ENCODE peak calls at places on chromosome 16, in six cellular contexts. One of them, this sample, is unnamed.

GRCh38 chr16:87384162-87384999 is 805 bp upstream of the FBXO31 start:
- DNase-seq in HCT116: no peak
- DNase-seq in K562: peak; percentile 38
- DNase-seq in HepG2: peak; percentile 57
- DNase-seq in H1: no peak
- DNase-seq in A549: peak; percentile 42
- DNase-seq in this sample: peak; percentile 82

GRCh38 chr16:71357681-71358080 is 842 bp upstream of the CALB2 start:
- DNase-seq in HepG2: no peak
- DNase-seq in K562: no peak
- DNase-seq in HCT116: no peak
- DNase-seq in A549: no peak
- DNase-seq in H1: no peak
- DNase-seq in this sample: no peak

GRCh38 chr16:67449328-67449727 is 18.4 kb downstream of the HSD11B2 start:
- DNase-seq in HepG2: no peak
- DNase-seq in HCT116: no peak
- DNase-seq in H1: no peak
- DNase-seq in A549: no peak
- DNase-seq in K562: no peak
- DNase-seq in this sample: no peak

GRCh38 chr16:81429045-81429521 is 15.5 kb upstream of the CMIP start:
- DNase-seq in A549: no peak
- DNase-seq in HepG2: peak; percentile 76
- DNase-seq in H1: no peak
- DNase-seq in K562: peak; percentile 42
- DNase-seq in HCT116: peak; percentile 68
- DNase-seq in this sample: peak; percentile 65

GRCh38 chr16:65375651-65376050 is 253.8 kb upstream of the CDH11 start:
- DNase-seq in A549: no peak
- DNase-seq in HepG2: no peak
- DNase-seq in H1: no peak
- DNase-seq in K562: no peak
- DNase-seq in HCT116: no peak
- DNase-seq in this sample: no peak

GRCh38 chr16:22677024-22677830 is 136.7 kb upstream of the HS3ST2 start:
- DNase-seq in H1: no peak
- DNase-seq in A549: no peak
- DNase-seq in K562: no peak
- DNase-seq in HepG2: no peak
- DNase-seq in HCT116: no peak
- DNase-seq in this sample: no peak

GRCh38 chr16:61791465-61791864 is 244.8 kb downstream of the CDH8 start:
- DNase-seq in K562: no peak
- DNase-seq in HepG2: no peak
- DNase-seq in HCT116: no peak
- DNase-seq in A549: no peak
- DNase-seq in H1: no peak
- DNase-seq in this sample: no peak

GRCh38 chr16:13093676-13094075 is 192.3 kb downstream of the SHISA9 start:
- DNase-seq in HCT116: no peak
- DNase-seq in K562: no peak
- DNase-seq in HepG2: no peak
- DNase-seq in A549: no peak
- DNase-seq in H1: no peak
- DNase-seq in this sample: no peak

GRCh38 chr16:4477966-4478365 is 1.8 kb downstream of the HMOX2 start:
- DNase-seq in K562: no peak
- DNase-seq in HCT116: peak; percentile 45
- DNase-seq in A549: no peak
- DNase-seq in HepG2: no peak
- DNase-seq in H1: no peak
- DNase-seq in this sample: peak; percentile 63

GRCh38 chr16:3597676-3598075 is 13.7 kb downstream of the SLX4 start:
- DNase-seq in K562: no peak
- DNase-seq in HepG2: no peak
- DNase-seq in H1: no peak
- DNase-seq in A549: no peak
- DNase-seq in HCT116: no peak
- DNase-seq in this sample: no peak

GRCh38 chr16:53085539-53086450 is 31.0 kb downstream of the CHD9 start:
- DNase-seq in H1: no peak
- DNase-seq in A549: no peak
- DNase-seq in K562: no peak
- DNase-seq in HepG2: no peak
- DNase-seq in HCT116: no peak
- DNase-seq in this sample: no peak

GRCh38 chr16:21159281-21159951 is 942 bp downstream of the LDAF1 start:
- DNase-seq in K562: peak; percentile 29
- DNase-seq in H1: no peak
- DNase-seq in HCT116: no peak
- DNase-seq in A549: no peak
- DNase-seq in HepG2: no peak
- DNase-seq in this sample: peak; percentile 9

GRCh38 chr16:68737046-68737729 is at the start of gene CDH1:
- DNase-seq in A549: no peak
- DNase-seq in K562: no peak
- DNase-seq in HepG2: no peak
- DNase-seq in HCT116: peak; percentile 73
- DNase-seq in H1: peak; percentile 86
- DNase-seq in this sample: no peak

GRCh38 chr16:73288435-73288834 is 240.5 kb upstream of the ZFHX3 start:
- DNase-seq in HCT116: no peak
- DNase-seq in H1: no peak
- DNase-seq in HepG2: no peak
- DNase-seq in A549: no peak
- DNase-seq in K562: no peak
- DNase-seq in this sample: no peak

DNA sequence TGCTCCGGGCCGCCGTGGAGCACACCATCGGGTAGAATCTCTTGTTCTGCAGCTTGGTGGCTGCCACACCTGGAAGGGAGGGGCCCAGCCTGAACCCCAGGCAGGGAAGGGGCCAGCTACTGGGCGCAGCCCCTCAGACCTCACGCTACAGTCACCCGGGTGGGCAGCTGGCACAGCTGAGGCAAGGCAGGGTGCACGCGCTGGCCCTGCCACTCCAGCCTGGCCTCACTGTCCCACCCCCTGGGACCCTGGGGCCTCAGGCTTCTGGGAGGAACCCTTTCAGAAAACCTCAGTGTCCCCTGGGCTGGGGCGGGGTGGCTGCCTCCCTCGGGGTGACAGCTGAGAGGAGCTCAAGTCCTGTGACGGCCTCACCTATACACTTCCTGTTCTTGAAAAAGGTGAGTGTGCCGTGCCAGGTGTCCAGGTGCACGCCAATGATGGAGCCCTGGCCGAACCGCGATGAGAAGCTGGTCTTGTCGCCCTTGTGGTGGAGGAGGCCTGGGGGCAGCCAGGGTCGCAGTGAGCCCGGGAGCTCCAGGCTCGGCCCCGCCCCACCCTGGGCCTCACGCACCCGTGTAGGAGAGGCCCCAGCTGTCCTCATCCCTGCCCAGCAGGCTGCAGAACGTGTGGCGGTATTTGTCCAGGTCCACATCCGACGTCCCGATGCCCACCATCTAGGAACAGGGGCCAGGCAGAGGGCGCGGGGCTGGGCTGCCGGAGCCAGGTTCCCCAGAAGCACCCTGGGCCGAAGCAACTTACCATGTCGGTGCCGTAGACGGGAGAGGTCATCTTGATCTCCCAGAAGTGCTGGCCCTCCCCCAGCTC is 4.7 kb upstream of the MRPS34 start:
- DNase-seq in H1: no peak
- DNase-seq in HCT116: no peak
- DNase-seq in K562: no peak
- DNase-seq in A549: no peak
- DNase-seq in HepG2: no peak
- DNase-seq in this sample: no peak
- TF ChIP-seq POLR2A in H1: peak; percentile 43
- TF ChIP-seq POLR2A in HCT116: no peak
- TF ChIP-seq POLR2A in K562: peak; percentile 57
- TF ChIP-seq POLR2A in A549: peak; percentile 5
- TF ChIP-seq POLR2A in HepG2: no peak
- TF ChIP-seq POLR2A in this sample: no peak

DNA sequence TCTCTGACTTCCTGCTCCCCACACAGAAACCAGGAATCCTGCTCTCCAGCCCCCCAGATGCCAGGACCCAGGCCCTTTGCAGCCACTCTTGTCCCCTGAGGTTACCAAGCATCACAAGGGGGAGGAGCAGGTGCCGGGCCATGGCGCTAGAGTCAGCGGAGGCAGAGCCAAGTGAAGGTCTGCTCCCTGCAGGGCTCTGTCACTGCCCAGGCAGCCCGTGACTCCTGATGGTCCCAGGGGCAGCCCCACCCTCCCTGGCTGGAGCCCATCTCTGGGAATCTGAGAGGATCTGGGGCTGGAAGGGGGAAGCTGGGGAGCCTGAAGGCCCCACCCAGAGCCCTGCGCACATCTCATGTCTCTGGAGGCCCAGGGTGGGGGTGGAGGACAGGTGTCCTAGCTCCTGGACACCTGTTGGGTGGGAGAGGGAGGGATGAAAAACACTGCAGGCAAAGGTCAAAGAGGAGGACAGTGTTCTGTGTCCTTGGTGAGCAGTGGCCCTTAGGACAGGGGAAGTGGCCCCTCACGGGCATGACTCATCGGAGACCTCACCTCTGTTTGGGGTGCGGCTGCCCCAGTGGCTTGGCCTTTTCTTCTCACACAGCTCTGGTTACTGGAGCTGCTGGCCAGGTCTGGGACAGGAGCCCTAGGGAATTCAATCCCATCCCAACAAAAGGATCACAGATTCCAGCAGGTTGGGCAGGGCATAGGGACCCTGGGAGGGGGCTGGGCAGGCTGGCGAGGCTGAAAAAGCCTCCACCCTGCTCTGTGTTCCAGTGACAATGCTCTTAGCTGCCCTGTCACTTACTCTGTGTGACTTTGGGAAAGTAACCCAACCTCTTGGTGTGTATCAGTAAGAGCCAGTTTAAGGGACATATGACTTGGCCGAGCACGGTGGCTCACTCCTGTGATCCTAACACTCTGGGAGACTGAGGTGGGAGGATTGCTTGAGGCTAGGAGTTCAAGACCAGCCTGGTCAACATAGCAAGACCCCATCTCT is at the start of gene PRSS36:
- DNase-seq in HepG2: no peak
- DNase-seq in HCT116: no peak
- DNase-seq in K562: no peak
- DNase-seq in H1: no peak
- DNase-seq in A549: no peak
- DNase-seq in this sample: no peak
- TF ChIP-seq MAX in HepG2: no peak
- TF ChIP-seq MAX in HCT116: no peak
- TF ChIP-seq MAX in K562: no peak
- TF ChIP-seq MAX in H1: no peak
- TF ChIP-seq MAX in A549: no peak
- TF ChIP-seq MAX in this sample: no peak

DNA sequence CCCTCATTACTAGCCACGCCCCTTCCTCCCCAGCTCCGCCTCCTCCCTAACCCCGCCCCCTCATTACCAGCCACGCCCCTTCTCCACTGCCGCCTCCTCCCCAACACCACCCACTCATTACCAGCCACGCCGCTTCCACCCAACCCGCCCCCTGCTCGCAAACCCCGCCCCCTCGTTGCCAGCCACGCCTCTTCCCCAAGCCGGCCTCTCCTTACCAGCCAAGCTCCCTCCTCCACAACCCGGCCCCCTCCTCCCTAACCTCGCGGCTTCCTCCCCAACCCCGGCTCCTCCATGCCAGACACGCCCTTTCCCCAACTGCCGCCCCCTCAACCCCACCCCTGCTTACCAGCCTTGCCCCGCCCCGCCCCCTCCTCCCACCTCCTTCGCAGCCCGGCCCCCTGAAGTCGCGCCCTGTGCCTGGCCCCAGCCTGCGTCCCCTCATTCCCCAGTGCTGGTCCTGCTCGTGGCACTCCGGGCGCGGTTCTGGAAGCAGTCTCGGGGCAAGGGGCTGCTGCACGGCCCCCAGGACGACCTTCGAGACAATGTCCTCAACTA is 7.2 kb downstream of the SLC22A31 start:
- DNase-seq in K562: peak; percentile 95
- DNase-seq in HepG2: peak; percentile 70
- DNase-seq in H1: peak; percentile 90
- DNase-seq in A549: no peak
- DNase-seq in HCT116: peak; percentile 94
- DNase-seq in this sample: peak; percentile 91
- H3K4me3 ChIP-seq in K562: peak overlapping the region; percentile 19
- H3K4me3 ChIP-seq in HepG2: no peak overlapping the region
- H3K4me3 ChIP-seq in H1: no peak overlapping the region
- H3K4me3 ChIP-seq in A549: peak overlapping the region; percentile 49
- H3K4me3 ChIP-seq in HCT116: peak overlapping the region; percentile 19
- H3K4me3 ChIP-seq in this sample: no peak overlapping the region

GRCh38 chr16:85535352-85536072 is 77.6 kb upstream of the GSE1 start:
- DNase-seq in K562: peak; percentile 99
- DNase-seq in HepG2: peak; percentile 98
- DNase-seq in A549: no peak
- DNase-seq in HCT116: no peak
- DNase-seq in H1: no peak
- DNase-seq in this sample: peak; percentile 89
- TF ChIP-seq POLR2A in K562: no peak
- TF ChIP-seq POLR2A in HepG2: peak; percentile 13
- TF ChIP-seq POLR2A in A549: no peak
- TF ChIP-seq POLR2A in HCT116: no peak
- TF ChIP-seq POLR2A in H1: no peak
- TF ChIP-seq POLR2A in this sample: no peak

DNA sequence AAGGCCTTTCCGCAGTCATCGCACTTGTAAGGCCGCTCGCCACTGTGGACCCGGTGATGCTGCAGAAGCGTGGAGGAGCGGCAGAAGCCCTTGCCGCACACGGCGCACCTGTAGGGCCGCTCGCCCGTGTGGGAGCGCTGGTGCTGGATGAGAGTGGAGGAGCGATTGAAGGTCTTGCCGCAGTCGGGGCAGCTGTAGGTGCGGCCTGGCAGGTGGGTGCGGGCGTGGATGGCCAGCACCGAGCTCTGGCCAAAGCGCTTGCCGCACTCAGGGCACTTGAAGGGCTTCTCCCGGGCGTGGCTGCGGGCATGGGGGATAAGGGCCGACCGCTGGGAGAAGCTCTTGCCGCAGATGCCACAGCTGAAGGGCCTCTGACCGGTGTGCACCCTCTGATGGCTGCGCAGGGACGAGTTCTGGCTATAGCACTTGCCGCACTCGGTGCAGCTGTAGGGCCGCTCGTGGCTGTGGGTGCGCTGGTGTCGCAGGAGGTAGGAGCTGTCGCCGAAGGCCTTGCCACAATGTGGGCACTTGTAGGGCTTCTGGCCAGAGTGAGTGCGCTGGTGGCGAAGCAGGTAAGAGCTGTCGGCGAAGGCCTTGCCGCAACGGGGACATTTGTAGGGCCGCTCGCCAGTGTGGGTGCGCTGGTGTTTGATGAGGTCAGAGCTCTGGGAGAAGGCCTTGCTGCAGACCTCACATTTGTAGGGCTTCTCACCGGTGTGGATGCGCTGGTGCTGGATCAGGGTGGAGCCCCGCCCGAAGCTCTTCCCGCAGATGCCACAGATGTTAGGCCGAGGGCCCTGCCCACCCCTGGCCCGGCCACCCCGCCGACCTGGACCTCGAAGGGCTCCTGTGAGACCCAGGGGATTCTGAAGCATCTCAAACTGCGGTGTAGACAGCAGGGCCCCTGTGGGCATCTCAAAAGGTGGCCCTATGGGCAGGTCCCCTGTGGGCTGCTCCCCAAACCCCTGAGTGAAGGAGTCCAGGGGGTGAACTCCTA is 1.5 kb downstream of the ZNF768 start:
- DNase-seq in A549: no peak
- DNase-seq in H1: no peak
- DNase-seq in HepG2: no peak
- DNase-seq in K562: no peak
- DNase-seq in HCT116: no peak
- DNase-seq in this sample: no peak
- TF ChIP-seq MAX in A549: no peak
- TF ChIP-seq MAX in H1: no peak
- TF ChIP-seq MAX in HepG2: peak; percentile 16
- TF ChIP-seq MAX in K562: no peak
- TF ChIP-seq MAX in HCT116: no peak
- TF ChIP-seq MAX in this sample: no peak

GRCh38 chr16:26273607-26274006 is 581.8 kb downstream of the HS3ST4 start:
- DNase-seq in A549: no peak
- DNase-seq in H1: no peak
- DNase-seq in HepG2: no peak
- DNase-seq in K562: no peak
- DNase-seq in HCT116: no peak
- DNase-seq in this sample: no peak
- H3K4me3 ChIP-seq in A549: no peak overlapping the region
- H3K4me3 ChIP-seq in H1: no peak overlapping the region
- H3K4me3 ChIP-seq in HepG2: no peak overlapping the region
- H3K4me3 ChIP-seq in K562: no peak overlapping the region
- H3K4me3 ChIP-seq in HCT116: no peak overlapping the region
- H3K4me3 ChIP-seq in this sample: no peak overlapping the region

This sample was measured in NB4.